ENCODE peak calls at places on chromosomes 11 and 22, in six cellular contexts. One of them, this sample, is unnamed.

GRCh38 chr11:62338218-62338617 is 970 bp downstream of the ASRGL1 start:
- DNase-seq in Panc1: no peak
- DNase-seq in HL-60: no peak
- DNase-seq in CD4-positive, CD25-positive, alpha-beta regulatory T cell: no peak
- DNase-seq in mesendoderm: no peak
- DNase-seq in brain microvascular endothelial cell: no peak
- DNase-seq in this sample: no peak

GRCh38 chr11:72553748-72554147 is 119.4 kb upstream of the CLPB start:
- DNase-seq in mesendoderm: peak; percentile 72
- DNase-seq in HL-60: peak; percentile 10
- DNase-seq in Panc1: no peak
- DNase-seq in CD4-positive, CD25-positive, alpha-beta regulatory T cell: peak; percentile 52
- DNase-seq in brain microvascular endothelial cell: no peak
- DNase-seq in this sample: peak; percentile 39

GRCh38 chr11:92740251-92740650 is 229.2 kb upstream of the MTNR1B start:
- DNase-seq in Panc1: no peak
- DNase-seq in brain microvascular endothelial cell: no peak
- DNase-seq in mesendoderm: peak; percentile 2
- DNase-seq in HL-60: no peak
- DNase-seq in CD4-positive, CD25-positive, alpha-beta regulatory T cell: no peak
- DNase-seq in this sample: no peak

GRCh38 chr22:24694971-24695928 is 79.3 kb downstream of the PIWIL3 start:
- DNase-seq in mesendoderm: no peak
- DNase-seq in HL-60: no peak
- DNase-seq in CD4-positive, CD25-positive, alpha-beta regulatory T cell: no peak
- DNase-seq in Panc1: no peak
- DNase-seq in brain microvascular endothelial cell: no peak
- DNase-seq in this sample: no peak

GRCh38 chr11:10725114-10725906 is 25.7 kb upstream of the CTR9 start:
- DNase-seq in Panc1: no peak
- DNase-seq in CD4-positive, CD25-positive, alpha-beta regulatory T cell: peak; percentile 27
- DNase-seq in brain microvascular endothelial cell: peak; percentile 84
- DNase-seq in mesendoderm: no peak
- DNase-seq in HL-60: peak; percentile 83
- DNase-seq in this sample: no peak

GRCh38 chr11:19027829-19028595 is 32.5 kb downstream of the MRGPRX2 start:
- DNase-seq in brain microvascular endothelial cell: peak; percentile 31
- DNase-seq in HL-60: no peak
- DNase-seq in mesendoderm: no peak
- DNase-seq in Panc1: peak; percentile 59
- DNase-seq in CD4-positive, CD25-positive, alpha-beta regulatory T cell: no peak
- DNase-seq in this sample: no peak

GRCh38 chr11:35043933-35044332 is 95.0 kb upstream of the CD44 start:
- DNase-seq in brain microvascular endothelial cell: no peak
- DNase-seq in mesendoderm: no peak
- DNase-seq in Panc1: no peak
- DNase-seq in CD4-positive, CD25-positive, alpha-beta regulatory T cell: no peak
- DNase-seq in HL-60: no peak
- DNase-seq in this sample: no peak

GRCh38 chr11:1297576-1298473 is 11.6 kb downstream of the TOLLIP start:
- DNase-seq in brain microvascular endothelial cell: no peak
- DNase-seq in CD4-positive, CD25-positive, alpha-beta regulatory T cell: no peak
- DNase-seq in HL-60: no peak
- DNase-seq in Panc1: no peak
- DNase-seq in mesendoderm: no peak
- DNase-seq in this sample: no peak

GRCh38 chr11:124876818-124877630 is 11.8 kb downstream of the ROBO3 start:
- DNase-seq in CD4-positive, CD25-positive, alpha-beta regulatory T cell: no peak
- DNase-seq in HL-60: no peak
- DNase-seq in Panc1: no peak
- DNase-seq in mesendoderm: no peak
- DNase-seq in brain microvascular endothelial cell: no peak
- DNase-seq in this sample: no peak
- H3K27me3 ChIP-seq in CD4-positive, CD25-positive, alpha-beta regulatory T cell: peaks cover 6% of the 10 kb centered on the region
- H3K27me3 ChIP-seq in HL-60: peaks cover 7% of the 10 kb centered on the region
- H3K27me3 ChIP-seq in Panc1: peaks cover 10% of the 10 kb centered on the region
- H3K27me3 ChIP-seq in mesendoderm: no peaks in the 10 kb centered on the region
- H3K27me3 ChIP-seq in brain microvascular endothelial cell: peaks cover 4% of the 10 kb centered on the region
- H3K27me3 ChIP-seq in this sample: peaks cover 10% of the 10 kb centered on the region

DNA sequence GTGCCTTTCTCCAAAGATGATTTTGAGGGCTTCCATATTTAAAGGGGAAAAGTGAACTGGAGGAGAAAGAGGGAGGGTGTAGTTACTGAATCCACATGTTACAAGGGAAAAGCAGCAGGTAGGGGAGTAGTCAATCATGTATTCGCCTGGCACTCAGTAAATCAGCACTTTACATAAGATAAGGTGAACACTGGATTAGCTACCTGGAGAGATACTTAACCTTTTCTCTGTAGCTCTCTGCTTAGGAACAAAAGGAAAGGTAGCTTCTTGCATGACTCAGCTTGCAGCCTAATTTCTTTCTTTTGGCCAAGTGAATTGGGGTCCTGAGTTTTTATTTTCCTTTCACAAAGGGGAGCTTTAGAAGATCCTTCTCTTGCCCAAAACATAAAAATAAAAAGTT is 43.3 kb upstream of the PHF21B start:
- DNase-seq in Panc1: no peak
- DNase-seq in brain microvascular endothelial cell: no peak
- DNase-seq in mesendoderm: peak; percentile 95
- DNase-seq in CD4-positive, CD25-positive, alpha-beta regulatory T cell: no peak
- DNase-seq in HL-60: no peak
- DNase-seq in this sample: no peak
- H3K27me3 ChIP-seq in Panc1: peaks cover 5% of the 10 kb centered on the region
- H3K27me3 ChIP-seq in brain microvascular endothelial cell: no peaks in the 10 kb centered on the region
- H3K27me3 ChIP-seq in mesendoderm: no peaks in the 10 kb centered on the region
- H3K27me3 ChIP-seq in CD4-positive, CD25-positive, alpha-beta regulatory T cell: no peaks in the 10 kb centered on the region
- H3K27me3 ChIP-seq in HL-60: peaks cover 4% of the 10 kb centered on the region
- H3K27me3 ChIP-seq in this sample: no peaks in the 10 kb centered on the region

GRCh38 chr11:120830092-120830491 is 193.8 kb upstream of the TBCEL start:
- DNase-seq in mesendoderm: no peak
- DNase-seq in CD4-positive, CD25-positive, alpha-beta regulatory T cell: no peak
- DNase-seq in HL-60: no peak
- DNase-seq in Panc1: no peak
- DNase-seq in brain microvascular endothelial cell: no peak
- DNase-seq in this sample: no peak

GRCh38 chr11:120828847-120829246 is 195.1 kb upstream of the TBCEL start:
- DNase-seq in brain microvascular endothelial cell: no peak
- DNase-seq in HL-60: no peak
- DNase-seq in CD4-positive, CD25-positive, alpha-beta regulatory T cell: no peak
- DNase-seq in Panc1: no peak
- DNase-seq in mesendoderm: no peak
- DNase-seq in this sample: no peak

GRCh38 chr11:120832609-120833221 is 191.2 kb upstream of the TBCEL start:
- DNase-seq in Panc1: no peak
- DNase-seq in mesendoderm: no peak
- DNase-seq in brain microvascular endothelial cell: no peak
- DNase-seq in CD4-positive, CD25-positive, alpha-beta regulatory T cell: no peak
- DNase-seq in HL-60: no peak
- DNase-seq in this sample: no peak

GRCh38 chr11:120824242-120824641 is 199.7 kb upstream of the TBCEL start:
- DNase-seq in CD4-positive, CD25-positive, alpha-beta regulatory T cell: no peak
- DNase-seq in Panc1: no peak
- DNase-seq in mesendoderm: no peak
- DNase-seq in HL-60: no peak
- DNase-seq in brain microvascular endothelial cell: no peak
- DNase-seq in this sample: no peak

DNA sequence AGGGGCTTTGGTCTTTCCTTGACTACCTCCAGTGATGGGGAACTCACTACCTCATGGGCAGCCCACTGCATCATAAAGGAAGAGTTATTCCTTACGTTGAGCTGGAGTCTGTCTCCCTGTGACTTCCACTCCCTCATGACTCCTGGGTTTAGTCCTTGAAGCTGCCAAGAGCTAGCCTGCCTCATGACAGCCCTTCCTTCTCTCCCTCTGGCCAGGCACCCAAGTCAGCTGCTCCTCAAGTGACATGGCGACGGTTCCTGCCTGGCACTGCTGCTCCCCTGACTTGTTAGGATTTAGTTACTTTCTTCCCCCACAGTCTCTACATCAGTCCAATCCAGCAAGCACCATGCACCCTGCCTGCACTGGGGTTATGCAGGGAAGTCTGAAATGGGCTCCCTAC is 196.1 kb upstream of the TBCEL start:
- DNase-seq in brain microvascular endothelial cell: no peak
- DNase-seq in mesendoderm: no peak
- DNase-seq in CD4-positive, CD25-positive, alpha-beta regulatory T cell: no peak
- DNase-seq in Panc1: no peak
- DNase-seq in HL-60: no peak
- DNase-seq in this sample: no peak
- H3K27me3 ChIP-seq in brain microvascular endothelial cell: no peaks in the 10 kb centered on the region
- H3K27me3 ChIP-seq in mesendoderm: no peaks in the 10 kb centered on the region
- H3K27me3 ChIP-seq in CD4-positive, CD25-positive, alpha-beta regulatory T cell: no peaks in the 10 kb centered on the region
- H3K27me3 ChIP-seq in Panc1: peaks cover 2% of the 10 kb centered on the region
- H3K27me3 ChIP-seq in HL-60: no peaks in the 10 kb centered on the region
- H3K27me3 ChIP-seq in this sample: no peaks in the 10 kb centered on the region

DNA sequence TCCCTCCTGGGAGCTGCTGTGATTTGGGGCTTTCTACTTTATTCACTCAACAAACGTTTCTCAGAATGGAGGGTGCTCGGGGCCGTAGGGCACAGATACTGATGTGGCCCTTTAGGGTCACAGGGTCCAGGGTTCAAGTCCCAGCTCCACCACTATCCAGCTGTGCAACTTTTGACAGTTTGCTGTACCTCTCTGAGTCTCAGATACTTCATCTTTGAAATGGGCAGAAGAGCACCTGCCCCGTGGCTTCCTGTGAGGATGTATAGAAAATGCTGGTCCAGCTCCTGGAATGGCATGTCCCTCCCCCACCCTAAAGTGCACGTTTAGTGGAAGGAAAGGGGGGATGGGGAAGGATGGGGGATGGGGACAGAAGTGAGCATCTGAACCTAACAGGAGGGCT is 21.9 kb upstream of the PRR5 start:
- DNase-seq in Panc1: no peak
- DNase-seq in CD4-positive, CD25-positive, alpha-beta regulatory T cell: no peak
- DNase-seq in HL-60: no peak
- DNase-seq in brain microvascular endothelial cell: no peak
- DNase-seq in mesendoderm: no peak
- DNase-seq in this sample: no peak
- H3K27me3 ChIP-seq in Panc1: no peaks in the 10 kb centered on the region
- H3K27me3 ChIP-seq in CD4-positive, CD25-positive, alpha-beta regulatory T cell: no peaks in the 10 kb centered on the region
- H3K27me3 ChIP-seq in HL-60: peaks cover 20% of the 10 kb centered on the region
- H3K27me3 ChIP-seq in brain microvascular endothelial cell: no peaks in the 10 kb centered on the region
- H3K27me3 ChIP-seq in mesendoderm: no peaks in the 10 kb centered on the region
- H3K27me3 ChIP-seq in this sample: no peaks in the 10 kb centered on the region

GRCh38 chr22:39241632-39242388 is 3.0 kb downstream of the PDGFB start:
- DNase-seq in HL-60: no peak
- DNase-seq in mesendoderm: no peak
- DNase-seq in Panc1: no peak
- DNase-seq in brain microvascular endothelial cell: no peak
- DNase-seq in CD4-positive, CD25-positive, alpha-beta regulatory T cell: peak; percentile 61
- DNase-seq in this sample: no peak
- H3K27me3 ChIP-seq in HL-60: peaks cover 77% of the 10 kb centered on the region
- H3K27me3 ChIP-seq in mesendoderm: no peaks in the 10 kb centered on the region
- H3K27me3 ChIP-seq in Panc1: no peaks in the 10 kb centered on the region
- H3K27me3 ChIP-seq in brain microvascular endothelial cell: peaks cover 36% of the 10 kb centered on the region
- H3K27me3 ChIP-seq in CD4-positive, CD25-positive, alpha-beta regulatory T cell: peaks cover 4% of the 10 kb centered on the region
- H3K27me3 ChIP-seq in this sample: peaks cover 28% of the 10 kb centered on the region

DNA sequence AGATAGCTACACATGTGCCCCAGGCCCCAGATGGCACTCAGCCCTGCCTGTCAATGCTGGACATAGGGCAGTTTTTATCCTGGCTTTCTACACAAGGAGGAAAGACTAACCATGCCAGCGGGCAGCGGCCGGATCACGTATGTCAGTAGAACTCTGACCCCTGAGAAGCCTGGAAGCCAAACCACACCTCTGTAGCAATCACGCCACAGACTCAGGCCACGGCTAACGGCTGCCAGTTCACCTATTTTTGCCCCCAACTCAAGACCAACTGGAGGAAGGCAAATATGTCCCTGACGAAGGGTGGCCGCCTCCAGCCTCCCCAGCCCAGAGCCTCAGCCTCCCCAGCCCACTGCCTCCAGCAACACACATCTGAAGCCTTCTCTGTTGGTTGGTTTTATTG is 7.2 kb upstream of the CD81 start:
- DNase-seq in Panc1: no peak
- DNase-seq in HL-60: no peak
- DNase-seq in CD4-positive, CD25-positive, alpha-beta regulatory T cell: no peak
- DNase-seq in brain microvascular endothelial cell: no peak
- DNase-seq in mesendoderm: no peak
- DNase-seq in this sample: no peak
- H3K27me3 ChIP-seq in Panc1: no peaks in the 10 kb centered on the region
- H3K27me3 ChIP-seq in HL-60: peaks cover 8% of the 10 kb centered on the region
- H3K27me3 ChIP-seq in CD4-positive, CD25-positive, alpha-beta regulatory T cell: no peaks in the 10 kb centered on the region
- H3K27me3 ChIP-seq in brain microvascular endothelial cell: no peaks in the 10 kb centered on the region
- H3K27me3 ChIP-seq in mesendoderm: no peaks in the 10 kb centered on the region
- H3K27me3 ChIP-seq in this sample: no peaks in the 10 kb centered on the region

GRCh38 chr11:110312670-110313069 is 16.3 kb upstream of the RDX start:
- DNase-seq in HL-60: no peak
- DNase-seq in mesendoderm: no peak
- DNase-seq in CD4-positive, CD25-positive, alpha-beta regulatory T cell: no peak
- DNase-seq in brain microvascular endothelial cell: no peak
- DNase-seq in Panc1: no peak
- DNase-seq in this sample: no peak
- H3K27me3 ChIP-seq in HL-60: no peaks in the 10 kb centered on the region
- H3K27me3 ChIP-seq in mesendoderm: no peaks in the 10 kb centered on the region
- H3K27me3 ChIP-seq in CD4-positive, CD25-positive, alpha-beta regulatory T cell: no peaks in the 10 kb centered on the region
- H3K27me3 ChIP-seq in brain microvascular endothelial cell: no peaks in the 10 kb centered on the region
- H3K27me3 ChIP-seq in Panc1: no peaks in the 10 kb centered on the region
- H3K27me3 ChIP-seq in this sample: no peaks in the 10 kb centered on the region

GRCh38 chr11:8241373-8242112 is 22.1 kb downstream of the LMO1 start:
- DNase-seq in CD4-positive, CD25-positive, alpha-beta regulatory T cell: no peak
- DNase-seq in mesendoderm: no peak
- DNase-seq in HL-60: no peak
- DNase-seq in brain microvascular endothelial cell: no peak
- DNase-seq in Panc1: no peak
- DNase-seq in this sample: no peak

GRCh38 chr11:8239536-8240228 is 24.0 kb downstream of the LMO1 start:
- DNase-seq in mesendoderm: no peak
- DNase-seq in HL-60: no peak
- DNase-seq in Panc1: no peak
- DNase-seq in brain microvascular endothelial cell: no peak
- DNase-seq in CD4-positive, CD25-positive, alpha-beta regulatory T cell: no peak
- DNase-seq in this sample: no peak

GRCh38 chr11:8242480-8243280 is 21.0 kb downstream of the LMO1 start:
- DNase-seq in Panc1: no peak
- DNase-seq in brain microvascular endothelial cell: no peak
- DNase-seq in CD4-positive, CD25-positive, alpha-beta regulatory T cell: no peak
- DNase-seq in HL-60: no peak
- DNase-seq in mesendoderm: peak; percentile 32
- DNase-seq in this sample: no peak

GRCh38 chr11:8242113-8242475 is 21.6 kb downstream of the LMO1 start:
- DNase-seq in Panc1: no peak
- DNase-seq in mesendoderm: peak; percentile 87
- DNase-seq in HL-60: no peak
- DNase-seq in brain microvascular endothelial cell: no peak
- DNase-seq in CD4-positive, CD25-positive, alpha-beta regulatory T cell: no peak
- DNase-seq in this sample: no peak

GRCh38 chr11:8243458-8243857 is 20.2 kb downstream of the LMO1 start:
- DNase-seq in CD4-positive, CD25-positive, alpha-beta regulatory T cell: no peak
- DNase-seq in brain microvascular endothelial cell: no peak
- DNase-seq in Panc1: no peak
- DNase-seq in mesendoderm: no peak
- DNase-seq in HL-60: no peak
- DNase-seq in this sample: no peak
- H3K27me3 ChIP-seq in CD4-positive, CD25-positive, alpha-beta regulatory T cell: no peaks in the 10 kb centered on the region
- H3K27me3 ChIP-seq in brain microvascular endothelial cell: no peaks in the 10 kb centered on the region
- H3K27me3 ChIP-seq in Panc1: peaks cover 13% of the 10 kb centered on the region
- H3K27me3 ChIP-seq in mesendoderm: no peaks in the 10 kb centered on the region
- H3K27me3 ChIP-seq in HL-60: no peaks in the 10 kb centered on the region
- H3K27me3 ChIP-seq in this sample: no peaks in the 10 kb centered on the region

GRCh38 chr11:64990222-64990918 is 6.4 kb downstream of the BATF2 start:
- DNase-seq in mesendoderm: no peak
- DNase-seq in Panc1: no peak
- DNase-seq in HL-60: no peak
- DNase-seq in brain microvascular endothelial cell: peak; percentile 26
- DNase-seq in CD4-positive, CD25-positive, alpha-beta regulatory T cell: no peak
- DNase-seq in this sample: no peak
- H3K27me3 ChIP-seq in mesendoderm: no peaks in the 10 kb centered on the region
- H3K27me3 ChIP-seq in Panc1: no peaks in the 10 kb centered on the region
- H3K27me3 ChIP-seq in HL-60: no peaks in the 10 kb centered on the region
- H3K27me3 ChIP-seq in brain microvascular endothelial cell: no peaks in the 10 kb centered on the region
- H3K27me3 ChIP-seq in CD4-positive, CD25-positive, alpha-beta regulatory T cell: no peaks in the 10 kb centered on the region
- H3K27me3 ChIP-seq in this sample: no peaks in the 10 kb centered on the region